ENCODE peak calls at places on chromosomes 6 and 20, in four cellular contexts. S is CD4-positive, alpha-beta T cell; R is endothelial cell; Q is GM12865. B is an unnamed sample.

GRCh38 chr20:62066983-62067433 is 1.3 kb upstream of the TAF4 start:
- DNase-seq in R (no peak), S (no peak), Q (peak; percentile 62), B (peak; percentile 70)

GRCh38 chr6:156776470-156776840 is 723 bp upstream of the ARID1B start:
- DNase-seq in S (no peak), R (no peak), Q (peak; percentile 76), B (peak; percentile 51)

GRCh38 chr6:56532766-56533551 is 109.7 kb downstream of the DST start:
- DNase-seq in R (no peak), S (no peak), Q (no peak), B (no peak)

GRCh38 chr20:17873410-17874270 is 95.0 kb downstream of the SNX5 start:
- DNase-seq in R (no peak), Q (peak; percentile 27), S (no peak), B (no peak)

GRCh38 chr20:41524980-41525613 is 93.1 kb downstream of the CHD6 start:
- DNase-seq in R (peak; percentile 11), Q (no peak), S (no peak), B (no peak)

GRCh38 chr6:6901205-6901719 is 206.5 kb upstream of the RREB1 start:
- DNase-seq in R (no peak), S (no peak), Q (no peak), B (no peak)

GRCh38 chr20:46356195-46357029 is 48.1 kb upstream of the CDH22 start:
- DNase-seq in R (no peak), S (no peak), Q (no peak), B (no peak)

GRCh38 chr6:27422651-27423332 is 34.2 kb downstream of the ZNF391 start:
- DNase-seq in R (peak; percentile 5), S (no peak), Q (no peak), B (no peak)

GRCh38 chr6:161246725-161247124 is 27.1 kb downstream of the AGPAT4 start:
- DNase-seq in R (no peak), Q (no peak), S (no peak), B (no peak)

GRCh38 chr20:24998121-24998520 is 5.6 kb upstream of the APMAP start:
- DNase-seq in S (no peak), Q (no peak), R (no peak), B (no peak)

GRCh38 chr20:36051318-36052116 is 83.1 kb downstream of the CNBD2 start:
- DNase-seq in Q (no peak), R (no peak), S (no peak), B (no peak)

GRCh38 chr20:57433658-57434389 is 42.6 kb downstream of the RBM38 start:
- DNase-seq in S (no peak), Q (no peak), R (no peak), B (no peak)

GRCh38 chr6:142809947-142810346 is 135.0 kb downstream of the HIVEP2 start:
- DNase-seq in S (no peak), R (no peak), Q (no peak), B (no peak)

GRCh38 chr6:80789912-80790635 is 683.6 kb downstream of the BCKDHB start:
- DNase-seq in S (no peak), Q (no peak), R (no peak), B (no peak)

GRCh38 chr6:139369568-139370046 is 4.8 kb downstream of the CITED2 start:
- DNase-seq in R (no peak), S (no peak), Q (peak; percentile 55), B (peak; percentile 41)

GRCh38 chr6:38687043-38687353 is 15.9 kb downstream of the GLO1 start:
- DNase-seq in S (no peak), Q (no peak), R (no peak), B (no peak)

GRCh38 chr20:20498081-20498861 is 130.4 kb downstream of the INSM1 start:
- DNase-seq in S (no peak), R (no peak), Q (no peak), B (no peak)

GRCh38 chr6:151730496-151730870 is 77.0 kb upstream of the ESR1 start:
- DNase-seq in S (no peak), R (no peak), Q (no peak), B (no peak)

GRCh38 chr20:20530428-20531151 is 162.7 kb downstream of the INSM1 start:
- DNase-seq in S (no peak), Q (no peak), R (no peak), B (no peak)

GRCh38 chr6:119482850-119483285 is 133.3 kb upstream of the MAN1A1 start:
- DNase-seq in Q (no peak), S (no peak), R (no peak), B (no peak)

GRCh38 chr6:120378582-120379220 is 955.6 kb downstream of the TBC1D32 start:
- DNase-seq in R (no peak), S (no peak), Q (peak; percentile 44), B (peak; percentile 27)

GRCh38 chr6:44053760-44054556 is 73.3 kb downstream of the MRPL14 start:
- DNase-seq in S (no peak), R (peak; percentile 31), Q (no peak), B (no peak)

GRCh38 chr6:25537349-25538018 is 114.5 kb upstream of the SCGN start:
- DNase-seq in Q (no peak), S (no peak), R (no peak), B (no peak)

GRCh38 chr6:166907871-166908806 is 48.2 kb downstream of the RNASET2 start:
- DNase-seq in Q (no peak), R (no peak), S (no peak), B (peak; percentile 10)

GRCh38 chr6:165059032-165059431 is 250.4 kb downstream of the C6orf118 start:
- DNase-seq in S (no peak), Q (no peak), R (no peak), B (no peak)

GRCh38 chr6:455006-455585 is 63.5 kb downstream of the IRF4 start:
- DNase-seq in S (no peak), R (no peak), Q (no peak), B (no peak)

GRCh38 chr6:169253745-169254238 is at the start of gene THBS2:
- DNase-seq in Q (no peak), R (peak; percentile 23), S (no peak), B (no peak)

GRCh38 chr6:115934829-115935228 is 125.9 kb downstream of the FRK start:
- DNase-seq in R (no peak), S (no peak), Q (no peak), B (no peak)

DNA sequence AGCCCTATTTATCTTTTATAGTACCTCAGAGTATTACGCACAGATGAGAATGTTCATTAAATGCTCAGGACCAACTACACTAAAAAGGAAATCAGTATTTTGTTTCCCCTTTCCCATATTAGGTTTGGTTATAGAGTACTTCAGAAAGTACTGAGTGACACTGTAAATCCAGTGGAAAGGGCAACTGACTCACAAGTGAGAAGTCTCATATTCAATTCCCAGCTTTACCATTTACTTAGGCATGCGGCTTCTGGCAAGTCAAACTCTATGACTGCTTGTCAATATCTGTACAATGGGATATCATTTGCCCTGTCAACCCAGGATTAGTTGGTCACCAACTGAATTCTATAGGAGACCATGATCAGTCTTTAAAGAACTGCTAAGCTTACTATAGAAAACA is 3.7 kb downstream of the MAP3K7 start:
- DNase-seq in S (no peak), R (no peak), Q (no peak), B (no peak)
- TF ChIP-seq CTCF in S (no peak), R (no peak), Q (no peak), B (no peak)

DNA sequence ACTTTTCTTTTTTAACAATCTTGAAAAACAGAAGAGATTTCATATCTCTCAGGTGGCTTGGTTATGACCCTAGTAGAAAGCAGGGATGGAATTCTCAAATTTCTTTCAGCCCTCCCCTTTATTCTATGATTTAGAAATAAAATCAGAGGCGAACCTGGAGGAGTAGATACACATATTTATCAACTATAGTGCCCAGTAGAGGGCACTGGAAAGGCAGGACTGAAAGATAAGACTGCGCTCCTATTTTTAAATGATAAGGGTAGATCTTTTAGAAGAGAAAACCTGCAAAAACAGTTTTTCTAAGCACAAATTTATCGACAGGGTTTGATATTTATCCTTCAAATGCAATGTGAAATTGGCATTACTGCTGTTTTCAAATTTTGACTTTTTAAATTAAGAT is 1296.6 kb downstream of the EPHA7 start:
- DNase-seq in Q (no peak), S (no peak), R (no peak), B (no peak)
- TF ChIP-seq CTCF in Q (no peak), S (no peak), R (peak; percentile 47), B (peak; percentile 9)

GRCh38 chr20:60455272-60455671 is 497.0 kb downstream of the CDH26 start:
- DNase-seq in Q (no peak), S (no peak), R (no peak), B (no peak)

GRCh38 chr20:60454491-60454890 is 496.3 kb downstream of the CDH26 start:
- DNase-seq in R (no peak), S (no peak), Q (no peak), B (no peak)

GRCh38 chr20:60453388-60453787 is 495.2 kb downstream of the CDH26 start:
- DNase-seq in S (no peak), Q (no peak), R (no peak), B (no peak)

GRCh38 chr20:60459212-60459611 is 501.0 kb downstream of the CDH26 start:
- DNase-seq in Q (no peak), S (no peak), R (no peak), B (no peak)

GRCh38 chr20:60453847-60454246 is 495.6 kb downstream of the CDH26 start:
- DNase-seq in Q (no peak), R (peak; percentile 7), S (no peak), B (no peak)
- TF ChIP-seq CTCF in Q (no peak), R (no peak), S (no peak), B (no peak)

DNA sequence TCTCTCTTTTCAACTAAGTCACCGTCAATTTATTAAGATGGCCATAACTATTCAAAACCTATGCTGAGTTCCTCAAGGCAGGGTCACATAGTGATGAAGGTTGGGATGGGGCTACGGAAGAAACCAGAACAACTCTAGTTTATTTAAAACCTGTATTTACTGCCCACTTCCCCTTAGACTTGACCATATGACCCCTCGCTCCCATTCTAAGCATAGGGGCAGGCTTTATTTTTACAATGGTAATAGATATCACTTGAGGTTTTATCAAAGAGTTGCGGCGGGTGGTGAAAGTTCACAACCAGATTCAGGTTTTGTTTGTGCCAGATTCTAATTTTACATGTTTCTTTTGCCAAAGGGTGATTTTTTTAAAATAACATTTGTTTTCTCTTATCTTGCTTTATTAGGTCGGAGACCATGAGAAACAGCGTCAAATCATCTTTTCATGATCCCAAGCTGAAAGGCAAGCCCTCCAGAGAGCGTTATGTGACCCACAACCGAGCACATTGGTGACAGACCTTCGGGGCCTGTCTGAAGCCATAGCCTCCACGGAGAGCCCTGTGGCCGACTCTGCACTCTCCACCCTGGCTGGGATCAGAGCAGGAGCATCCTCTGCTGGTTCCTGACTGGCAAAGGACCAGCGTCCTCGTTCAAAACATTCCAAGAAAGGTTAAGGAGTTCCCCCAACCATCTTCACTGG is 5.5 kb downstream of the EDN1 start:
- DNase-seq in Q (no peak), S (no peak), R (no peak), B (no peak)
- TF ChIP-seq CTCF in Q (no peak), S (no peak), R (no peak), B (no peak)

GRCh38 chr20:3628502-3629314 is 34.5 kb downstream of the GFRA4 start:
- DNase-seq in Q (no peak), R (no peak), S (no peak), B (no peak)
- TF ChIP-seq CTCF in Q (no peak), R (no peak), S (no peak), B (no peak)

B was measured in GM13976.